ENCODE peak calls at places on chromosomes 1 and 21, in ten cellular contexts. K is sigmoid colon, F is BE2C, Q is left lung, S is psoas muscle, B is esophagus muscularis mucosa, J is heart left ventricle, N is upper lobe of right lung, G is neural progenitor cell, E is tibial artery. P is an unnamed sample.
A peak's percentile ranks its signal among the peaks of the same experiment; 100 is the strongest.

GRCh38 chr21:27346041-27346448 is 379.2 kb upstream of the ADAMTS5 start:
- DNase-seq in K (no peak), F (no peak), Q (no peak), S (no peak), B (no peak), J (no peak), N (no peak), G (no peak), E (no peak), P (no peak)

GRCh38 chr1:8472668-8473067 is 154.8 kb downstream of the SLC45A1 start:
- DNase-seq in K (no peak), F (no peak), Q (no peak), S (no peak), B (no peak), J (no peak), N (no peak), G (no peak), E (no peak), P (no peak)

GRCh38 chr1:61287014-61287413 is 204.7 kb downstream of the NFIA start:
- DNase-seq in K (no peak), F (no peak), Q (no peak), S (no peak), B (no peak), J (no peak), N (no peak), G (no peak), E (no peak), P (no peak)

GRCh38 chr1:185260611-185261010 is 56.4 kb downstream of the IVNS1ABP start:
- DNase-seq in K (no peak), F (no peak), Q (no peak), S (no peak), B (no peak), J (no peak), N (no peak), G (no peak), E (no peak), P (no peak)

GRCh38 chr1:35181790-35182455 is 11.0 kb downstream of the SFPQ start:
- DNase-seq in K (no peak), F (no peak), Q (no peak), S (no peak), B (no peak), J (no peak), N (no peak), G (no peak), E (no peak), P (no peak)

GRCh38 chr1:182299728-182300581 is 91.6 kb downstream of the GLUL start:
- DNase-seq in K (peak; percentile 76), F (no peak), Q (peak; percentile 72), S (peak; percentile 72), B (no peak), J (peak; percentile 41), N (peak; percentile 66), G (peak; percentile 51), E (peak; percentile 75), P (no peak)

GRCh38 chr1:164611754-164612642 is 53.0 kb downstream of the PBX1 start:
- DNase-seq in K (no peak), F (no peak), Q (no peak), S (no peak), B (no peak), J (no peak), N (no peak), G (peak; percentile 69), E (no peak), P (peak; percentile 86)

GRCh38 chr1:184520343-184520742 is 133.5 kb downstream of the C1orf21 start:
- DNase-seq in K (no peak), F (no peak), Q (no peak), S (no peak), B (no peak), J (no peak), N (no peak), G (peak; percentile 53), E (no peak), P (no peak)

GRCh38 chr1:5342830-5343229 is 649.4 kb downstream of the NPHP4 start:
- DNase-seq in K (no peak), F (no peak), Q (no peak), S (no peak), B (no peak), J (no peak), N (no peak), G (no peak), E (no peak), P (no peak)

GRCh38 chr1:94522304-94522703 is 19.3 kb downstream of the F3 start:
- DNase-seq in K (no peak), F (peak; percentile 18), Q (no peak), S (no peak), B (no peak), J (no peak), N (no peak), G (peak; percentile 78), E (no peak), P (peak; percentile 42)

GRCh38 chr1:2260917-2261316 is 32.8 kb downstream of the SKI start:
- DNase-seq in K (no peak), F (no peak), Q (no peak), S (no peak), B (no peak), J (no peak), N (no peak), G (no peak), E (no peak), P (no peak)

GRCh38 chr21:21156919-21157318 is 158.7 kb downstream of the NCAM2 start:
- DNase-seq in K (no peak), F (no peak), Q (no peak), S (no peak), B (no peak), J (no peak), N (no peak), G (no peak), E (no peak), P (no peak)

GRCh38 chr1:38789498-38790169 is 69.9 kb downstream of the RRAGC start:
- DNase-seq in K (no peak), F (peak; percentile 69), Q (no peak), S (no peak), B (no peak), J (no peak), N (no peak), G (no peak), E (no peak), P (no peak)

GRCh38 chr1:61589382-61589765 is 135.6 kb downstream of the TM2D1 start:
- DNase-seq in K (no peak), F (no peak), Q (no peak), S (no peak), B (no peak), J (no peak), N (no peak), G (no peak), E (no peak), P (no peak)

GRCh38 chr1:3727042-3727824 is 25.0 kb upstream of the CCDC27 start:
- DNase-seq in K (no peak), F (peak; percentile 60), Q (peak; percentile 70), S (no peak), B (no peak), J (no peak), N (no peak), G (peak; percentile 68), E (no peak), P (no peak)

DNA sequence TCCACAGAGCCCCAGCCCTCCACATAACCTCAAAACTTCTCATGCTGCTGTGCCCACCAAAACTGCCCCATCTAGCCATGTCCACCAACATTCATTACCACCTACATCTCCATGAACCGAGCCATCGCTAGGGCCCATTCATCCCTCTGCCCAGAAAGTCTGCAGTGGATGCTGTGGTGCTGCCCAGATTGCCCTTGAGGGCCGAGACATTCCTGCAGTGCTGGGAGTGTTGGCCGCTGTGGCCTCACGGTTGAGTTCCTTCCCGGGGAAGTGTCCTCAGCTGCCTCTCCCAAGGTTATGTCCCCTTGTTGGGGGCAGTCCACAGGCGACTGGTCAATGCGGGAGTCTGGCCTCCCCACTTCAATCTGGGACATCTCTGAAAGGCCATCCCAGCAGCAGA is 30.3 kb upstream of the DMBX1 start:
- DNase-seq in K (no peak), F (no peak), Q (no peak), S (no peak), B (no peak), J (no peak), N (no peak), G (no peak), E (no peak), P (no peak)
- H3K27me3 ChIP-seq in K (peaks cover 4% of the 10 kb centered on the region), F (no peaks in the 10 kb centered on the region), Q (peaks cover 74% of the 10 kb centered on the region), S (no peaks in the 10 kb centered on the region), B (no peaks in the 10 kb centered on the region), J (peaks cover 33% of the 10 kb centered on the region), N (peaks cover 15% of the 10 kb centered on the region), G (peaks cover 100% of the 10 kb centered on the region), E (peaks cover 35% of the 10 kb centered on the region), P (no peaks in the 10 kb centered on the region)

DNA sequence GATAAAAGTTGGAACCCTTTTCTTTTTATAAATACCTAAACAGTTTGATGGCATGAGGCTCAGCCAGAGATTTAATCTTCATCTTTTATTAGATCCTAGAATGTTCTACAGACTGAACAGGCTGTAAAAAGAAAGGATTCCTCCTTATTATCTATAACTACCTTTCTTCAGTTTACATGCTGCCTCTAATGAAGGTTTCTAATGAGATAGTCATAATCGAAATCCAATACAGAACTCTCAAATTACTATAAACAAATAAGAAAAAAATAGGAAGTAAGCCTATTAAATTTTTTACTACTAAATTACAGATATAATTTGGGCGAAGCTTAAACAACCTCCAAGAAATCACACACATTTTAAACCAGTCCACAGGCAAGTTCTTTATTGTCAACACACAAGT is 5.0 kb downstream of the WDR26 start:
- DNase-seq in K (no peak), F (no peak), Q (no peak), S (no peak), B (no peak), J (no peak), N (no peak), G (no peak), E (no peak), P (no peak)
- H3K4me1 ChIP-seq in K (peaks cover 54% of the 10 kb centered on the region), F (no peaks in the 10 kb centered on the region), Q (peaks cover 32% of the 10 kb centered on the region), S (peaks cover 43% of the 10 kb centered on the region), B (peaks cover 81% of the 10 kb centered on the region), J (peaks cover 74% of the 10 kb centered on the region), N (peaks cover 38% of the 10 kb centered on the region), G (peaks cover 28% of the 10 kb centered on the region), E (peaks cover 34% of the 10 kb centered on the region), P (peaks cover 8% of the 10 kb centered on the region)

GRCh38 chr1:156644146-156644545 is 2.2 kb downstream of the BCAN start:
- DNase-seq in K (no peak), F (no peak), Q (no peak), S (no peak), B (no peak), J (no peak), N (no peak), G (no peak), E (no peak), P (no peak)
- TF ChIP-seq CTCF in K (no peak), F (no peak), Q (no peak), S (no peak), B (no peak), J (no peak), N (no peak), G (no peak), E (no peak), P (no peak)

GRCh38 chr1:143643148-143643885 is 328.5 kb downstream of the FAM72C start:
- DNase-seq in K (no peak), F (no peak), Q (no peak), S (no peak), B (no peak), J (no peak), N (peak; percentile 61), G (no peak), E (no peak), P (no peak)
- H3K27me3 ChIP-seq in K (peaks cover 18% of the 10 kb centered on the region), F (peaks cover 18% of the 10 kb centered on the region), Q (peaks cover 66% of the 10 kb centered on the region), S (peaks cover 8% of the 10 kb centered on the region), B (no peaks in the 10 kb centered on the region), J (peaks cover 79% of the 10 kb centered on the region), N (peaks cover 66% of the 10 kb centered on the region), G (no peaks in the 10 kb centered on the region), E (peaks cover 9% of the 10 kb centered on the region), P (no peaks in the 10 kb centered on the region)